ENCODE peak calls at places on chromosomes 11 and 22, in eight cellular contexts. One of them, this sample, is unnamed.

GRCh38 chr11:118619444-118620205 is 12.2 kb downstream of the PHLDB1 start:
- DNase-seq in astrocyte of the hippocampus: peak
- DNase-seq in CD8-positive, alpha-beta memory T cell: no peak
- DNase-seq in tibial nerve: no peak
- DNase-seq in NCI-H2081: no peak
- DNase-seq in stimulated activated CD4-positive, alpha-beta T cell treated with anti-CD3 and anti-CD28 coated beads, Interleukin-4, amount 100 ng/mL, for 48 hours: no peak
- DNase-seq in neural crest cell: no peak
- DNase-seq in AG10803: peak
- DNase-seq in this sample: no peak

GRCh38 chr11:63532150-63532549 is 4.5 kb upstream of the PLAAT4 start:
- DNase-seq in astrocyte of the hippocampus: peak
- DNase-seq in CD8-positive, alpha-beta memory T cell: no peak
- DNase-seq in tibial nerve: no peak
- DNase-seq in NCI-H2081: no peak
- DNase-seq in stimulated activated CD4-positive, alpha-beta T cell treated with anti-CD3 and anti-CD28 coated beads, Interleukin-4, amount 100 ng/mL, for 48 hours: no peak
- DNase-seq in neural crest cell: no peak
- DNase-seq in AG10803: no peak
- DNase-seq in this sample: no peak

GRCh38 chr11:2661173-2662023 is 38.4 kb downstream of the KCNQ1OT1 start:
- DNase-seq in astrocyte of the hippocampus: no peak
- DNase-seq in CD8-positive, alpha-beta memory T cell: no peak
- DNase-seq in tibial nerve: no peak
- DNase-seq in NCI-H2081: no peak
- DNase-seq in stimulated activated CD4-positive, alpha-beta T cell treated with anti-CD3 and anti-CD28 coated beads, Interleukin-4, amount 100 ng/mL, for 48 hours: no peak
- DNase-seq in neural crest cell: no peak
- DNase-seq in AG10803: no peak
- DNase-seq in this sample: peak

GRCh38 chr11:13745165-13745564 is 76.7 kb downstream of the FAR1 start:
- DNase-seq in astrocyte of the hippocampus: peak
- DNase-seq in CD8-positive, alpha-beta memory T cell: no peak
- DNase-seq in tibial nerve: no peak
- DNase-seq in NCI-H2081: no peak
- DNase-seq in stimulated activated CD4-positive, alpha-beta T cell treated with anti-CD3 and anti-CD28 coated beads, Interleukin-4, amount 100 ng/mL, for 48 hours: no peak
- DNase-seq in neural crest cell: no peak
- DNase-seq in AG10803: peak
- DNase-seq in this sample: no peak

GRCh38 chr11:28176231-28176853 is 68.2 kb downstream of the METTL15 start:
- DNase-seq in astrocyte of the hippocampus: no peak
- DNase-seq in CD8-positive, alpha-beta memory T cell: no peak
- DNase-seq in tibial nerve: no peak
- DNase-seq in NCI-H2081: no peak
- DNase-seq in stimulated activated CD4-positive, alpha-beta T cell treated with anti-CD3 and anti-CD28 coated beads, Interleukin-4, amount 100 ng/mL, for 48 hours: no peak
- DNase-seq in neural crest cell: no peak
- DNase-seq in AG10803: no peak
- DNase-seq in this sample: no peak

GRCh38 chr22:49725516-49725915 is 102.2 kb downstream of the BRD1 start:
- DNase-seq in astrocyte of the hippocampus: no peak
- DNase-seq in CD8-positive, alpha-beta memory T cell: no peak
- DNase-seq in tibial nerve: no peak
- DNase-seq in NCI-H2081: no peak
- DNase-seq in stimulated activated CD4-positive, alpha-beta T cell treated with anti-CD3 and anti-CD28 coated beads, Interleukin-4, amount 100 ng/mL, for 48 hours: no peak
- DNase-seq in neural crest cell: no peak
- DNase-seq in AG10803: no peak
- DNase-seq in this sample: peak

GRCh38 chr22:18994780-18995711 is 59.0 kb upstream of the PRODH start:
- DNase-seq in astrocyte of the hippocampus: peak
- DNase-seq in CD8-positive, alpha-beta memory T cell: no peak
- DNase-seq in tibial nerve: no peak
- DNase-seq in NCI-H2081: no peak
- DNase-seq in stimulated activated CD4-positive, alpha-beta T cell treated with anti-CD3 and anti-CD28 coated beads, Interleukin-4, amount 100 ng/mL, for 48 hours: no peak
- DNase-seq in neural crest cell: no peak
- DNase-seq in AG10803: no peak
- DNase-seq in this sample: no peak

GRCh38 chr11:113338730-113339129 is 24.3 kb downstream of the TTC12 start:
- DNase-seq in astrocyte of the hippocampus: no peak
- DNase-seq in CD8-positive, alpha-beta memory T cell: no peak
- DNase-seq in tibial nerve: no peak
- DNase-seq in NCI-H2081: no peak
- DNase-seq in stimulated activated CD4-positive, alpha-beta T cell treated with anti-CD3 and anti-CD28 coated beads, Interleukin-4, amount 100 ng/mL, for 48 hours: no peak
- DNase-seq in neural crest cell: no peak
- DNase-seq in AG10803: no peak
- DNase-seq in this sample: peak

GRCh38 chr11:3735827-3736226 is 61.5 kb downstream of the NUP98 start:
- DNase-seq in astrocyte of the hippocampus: peak
- DNase-seq in CD8-positive, alpha-beta memory T cell: no peak
- DNase-seq in tibial nerve: no peak
- DNase-seq in NCI-H2081: no peak
- DNase-seq in stimulated activated CD4-positive, alpha-beta T cell treated with anti-CD3 and anti-CD28 coated beads, Interleukin-4, amount 100 ng/mL, for 48 hours: no peak
- DNase-seq in neural crest cell: no peak
- DNase-seq in AG10803: peak
- DNase-seq in this sample: no peak

GRCh38 chr11:120233207-120233803 is 6.6 kb upstream of the POU2F3 start:
- DNase-seq in astrocyte of the hippocampus: no peak
- DNase-seq in CD8-positive, alpha-beta memory T cell: no peak
- DNase-seq in tibial nerve: no peak
- DNase-seq in NCI-H2081: no peak
- DNase-seq in stimulated activated CD4-positive, alpha-beta T cell treated with anti-CD3 and anti-CD28 coated beads, Interleukin-4, amount 100 ng/mL, for 48 hours: no peak
- DNase-seq in neural crest cell: no peak
- DNase-seq in AG10803: no peak
- DNase-seq in this sample: no peak

GRCh38 chr11:73323464-73323863 is 15.4 kb downstream of the ARHGEF17 start:
- DNase-seq in astrocyte of the hippocampus: peak
- DNase-seq in CD8-positive, alpha-beta memory T cell: no peak
- DNase-seq in tibial nerve: peak
- DNase-seq in NCI-H2081: no peak
- DNase-seq in stimulated activated CD4-positive, alpha-beta T cell treated with anti-CD3 and anti-CD28 coated beads, Interleukin-4, amount 100 ng/mL, for 48 hours: no peak
- DNase-seq in neural crest cell: peak
- DNase-seq in AG10803: peak
- DNase-seq in this sample: no peak

GRCh38 chr11:102383839-102384238 is 36.8 kb downstream of the BIRC2 start:
- DNase-seq in astrocyte of the hippocampus: no peak
- DNase-seq in CD8-positive, alpha-beta memory T cell: no peak
- DNase-seq in tibial nerve: no peak
- DNase-seq in NCI-H2081: no peak
- DNase-seq in stimulated activated CD4-positive, alpha-beta T cell treated with anti-CD3 and anti-CD28 coated beads, Interleukin-4, amount 100 ng/mL, for 48 hours: no peak
- DNase-seq in neural crest cell: no peak
- DNase-seq in AG10803: no peak
- DNase-seq in this sample: no peak

GRCh38 chr22:44086759-44087158 is 62.7 kb downstream of the PARVB start:
- DNase-seq in astrocyte of the hippocampus: no peak
- DNase-seq in CD8-positive, alpha-beta memory T cell: no peak
- DNase-seq in tibial nerve: no peak
- DNase-seq in NCI-H2081: no peak
- DNase-seq in stimulated activated CD4-positive, alpha-beta T cell treated with anti-CD3 and anti-CD28 coated beads, Interleukin-4, amount 100 ng/mL, for 48 hours: no peak
- DNase-seq in neural crest cell: no peak
- DNase-seq in AG10803: no peak
- DNase-seq in this sample: no peak

GRCh38 chr11:44793350-44794090 is 66.8 kb downstream of the TSPAN18 start:
- DNase-seq in astrocyte of the hippocampus: peak
- DNase-seq in CD8-positive, alpha-beta memory T cell: no peak
- DNase-seq in tibial nerve: no peak
- DNase-seq in NCI-H2081: no peak
- DNase-seq in stimulated activated CD4-positive, alpha-beta T cell treated with anti-CD3 and anti-CD28 coated beads, Interleukin-4, amount 100 ng/mL, for 48 hours: no peak
- DNase-seq in neural crest cell: peak
- DNase-seq in AG10803: no peak
- DNase-seq in this sample: no peak

GRCh38 chr22:47157486-47158270 is 395.2 kb downstream of the TBC1D22A start:
- DNase-seq in astrocyte of the hippocampus: no peak
- DNase-seq in CD8-positive, alpha-beta memory T cell: no peak
- DNase-seq in tibial nerve: no peak
- DNase-seq in NCI-H2081: no peak
- DNase-seq in stimulated activated CD4-positive, alpha-beta T cell treated with anti-CD3 and anti-CD28 coated beads, Interleukin-4, amount 100 ng/mL, for 48 hours: no peak
- DNase-seq in neural crest cell: no peak
- DNase-seq in AG10803: no peak
- DNase-seq in this sample: no peak

GRCh38 chr11:2428322-2428795 is 16.0 kb downstream of the TRPM5 start:
- DNase-seq in astrocyte of the hippocampus: peak
- DNase-seq in CD8-positive, alpha-beta memory T cell: peak
- DNase-seq in tibial nerve: peak
- DNase-seq in NCI-H2081: peak
- DNase-seq in stimulated activated CD4-positive, alpha-beta T cell treated with anti-CD3 and anti-CD28 coated beads, Interleukin-4, amount 100 ng/mL, for 48 hours: peak
- DNase-seq in neural crest cell: peak
- DNase-seq in AG10803: peak
- DNase-seq in this sample: peak

GRCh38 chr22:42933783-42934144 is 76.7 kb upstream of the ARFGAP3 start:
- DNase-seq in astrocyte of the hippocampus: peak
- DNase-seq in CD8-positive, alpha-beta memory T cell: no peak
- DNase-seq in tibial nerve: no peak
- DNase-seq in NCI-H2081: no peak
- DNase-seq in stimulated activated CD4-positive, alpha-beta T cell treated with anti-CD3 and anti-CD28 coated beads, Interleukin-4, amount 100 ng/mL, for 48 hours: no peak
- DNase-seq in neural crest cell: no peak
- DNase-seq in AG10803: peak
- DNase-seq in this sample: no peak

GRCh38 chr11:60280412-60280811 is at the start of gene MS4A4A:
- DNase-seq in astrocyte of the hippocampus: no peak
- DNase-seq in CD8-positive, alpha-beta memory T cell: no peak
- DNase-seq in tibial nerve: no peak
- DNase-seq in NCI-H2081: no peak
- DNase-seq in stimulated activated CD4-positive, alpha-beta T cell treated with anti-CD3 and anti-CD28 coated beads, Interleukin-4, amount 100 ng/mL, for 48 hours: no peak
- DNase-seq in neural crest cell: no peak
- DNase-seq in AG10803: no peak
- DNase-seq in this sample: no peak

GRCh38 chr22:39234157-39234793 is 10.5 kb downstream of the PDGFB start:
- DNase-seq in astrocyte of the hippocampus: peak
- DNase-seq in CD8-positive, alpha-beta memory T cell: no peak
- DNase-seq in tibial nerve: no peak
- DNase-seq in NCI-H2081: no peak
- DNase-seq in stimulated activated CD4-positive, alpha-beta T cell treated with anti-CD3 and anti-CD28 coated beads, Interleukin-4, amount 100 ng/mL, for 48 hours: no peak
- DNase-seq in neural crest cell: no peak
- DNase-seq in AG10803: no peak
- DNase-seq in this sample: no peak

GRCh38 chr22:30290679-30291333 is 1.5 kb upstream of the CASTOR1 start:
- DNase-seq in astrocyte of the hippocampus: peak
- DNase-seq in CD8-positive, alpha-beta memory T cell: no peak
- DNase-seq in tibial nerve: peak
- DNase-seq in NCI-H2081: no peak
- DNase-seq in stimulated activated CD4-positive, alpha-beta T cell treated with anti-CD3 and anti-CD28 coated beads, Interleukin-4, amount 100 ng/mL, for 48 hours: no peak
- DNase-seq in neural crest cell: no peak
- DNase-seq in AG10803: peak
- DNase-seq in this sample: no peak

GRCh38 chr22:48902983-48903650 is 924.6 kb downstream of the BRD1 start:
- DNase-seq in astrocyte of the hippocampus: no peak
- DNase-seq in CD8-positive, alpha-beta memory T cell: no peak
- DNase-seq in tibial nerve: no peak
- DNase-seq in NCI-H2081: no peak
- DNase-seq in stimulated activated CD4-positive, alpha-beta T cell treated with anti-CD3 and anti-CD28 coated beads, Interleukin-4, amount 100 ng/mL, for 48 hours: no peak
- DNase-seq in neural crest cell: no peak
- DNase-seq in AG10803: no peak
- DNase-seq in this sample: peak

GRCh38 chr22:20531404-20532181 is 24.2 kb downstream of the MED15 start:
- DNase-seq in astrocyte of the hippocampus: peak
- DNase-seq in CD8-positive, alpha-beta memory T cell: no peak
- DNase-seq in tibial nerve: no peak
- DNase-seq in NCI-H2081: no peak
- DNase-seq in stimulated activated CD4-positive, alpha-beta T cell treated with anti-CD3 and anti-CD28 coated beads, Interleukin-4, amount 100 ng/mL, for 48 hours: no peak
- DNase-seq in neural crest cell: no peak
- DNase-seq in AG10803: peak
- DNase-seq in this sample: peak

GRCh38 chr22:49948116-49948515 is 12.5 kb upstream of the PIM3 start:
- DNase-seq in astrocyte of the hippocampus: no peak
- DNase-seq in CD8-positive, alpha-beta memory T cell: no peak
- DNase-seq in tibial nerve: no peak
- DNase-seq in NCI-H2081: no peak
- DNase-seq in stimulated activated CD4-positive, alpha-beta T cell treated with anti-CD3 and anti-CD28 coated beads, Interleukin-4, amount 100 ng/mL, for 48 hours: no peak
- DNase-seq in neural crest cell: no peak
- DNase-seq in AG10803: no peak
- DNase-seq in this sample: no peak

GRCh38 chr11:69393865-69394233 is 87.6 kb upstream of the LINC01488 start:
- DNase-seq in astrocyte of the hippocampus: no peak
- DNase-seq in CD8-positive, alpha-beta memory T cell: no peak
- DNase-seq in tibial nerve: no peak
- DNase-seq in NCI-H2081: no peak
- DNase-seq in stimulated activated CD4-positive, alpha-beta T cell treated with anti-CD3 and anti-CD28 coated beads, Interleukin-4, amount 100 ng/mL, for 48 hours: no peak
- DNase-seq in neural crest cell: no peak
- DNase-seq in AG10803: no peak
- DNase-seq in this sample: no peak

GRCh38 chr11:31882951-31883392 is 71.8 kb upstream of the PAX6 start:
- DNase-seq in astrocyte of the hippocampus: peak
- DNase-seq in CD8-positive, alpha-beta memory T cell: no peak
- DNase-seq in tibial nerve: no peak
- DNase-seq in NCI-H2081: no peak
- DNase-seq in stimulated activated CD4-positive, alpha-beta T cell treated with anti-CD3 and anti-CD28 coated beads, Interleukin-4, amount 100 ng/mL, for 48 hours: no peak
- DNase-seq in neural crest cell: no peak
- DNase-seq in AG10803: peak
- DNase-seq in this sample: no peak

GRCh38 chr11:30406978-30407762 is 84.3 kb downstream of the ARL14EP start:
- DNase-seq in astrocyte of the hippocampus: peak
- DNase-seq in CD8-positive, alpha-beta memory T cell: no peak
- DNase-seq in tibial nerve: no peak
- DNase-seq in NCI-H2081: no peak
- DNase-seq in stimulated activated CD4-positive, alpha-beta T cell treated with anti-CD3 and anti-CD28 coated beads, Interleukin-4, amount 100 ng/mL, for 48 hours: no peak
- DNase-seq in neural crest cell: no peak
- DNase-seq in AG10803: no peak
- DNase-seq in this sample: no peak